ENCODE peak calls at places on chromosomes 12 and 14, in seven cellular contexts. W, F, O, S, E, Y and A are unnamed samples.

GRCh38 chr12:108307006-108307405 is 32.1 kb downstream of the CMKLR1 start:
- DNase-seq in W (no peak), F (peak), O (no peak), S (no peak), E (no peak), Y (no peak), A (no peak)

GRCh38 chr12:99605-100004 is 33.0 kb downstream of the IQSEC3 start:
- DNase-seq in W (no peak), F (peak), O (no peak), S (peak), E (peak), Y (no peak), A (no peak)

GRCh38 chr14:104390941-104391901 is 188.3 kb upstream of the C14orf180 start:
- DNase-seq in W (no peak), F (no peak), O (no peak), S (no peak), E (no peak), Y (no peak), A (no peak)

GRCh38 chr12:104715562-104716182 is 242.4 kb downstream of the SLC41A2 start:
- DNase-seq in W (no peak), F (no peak), O (peak), S (no peak), E (no peak), Y (no peak), A (no peak)

GRCh38 chr14:41663478-41663845 is 56.8 kb downstream of the LRFN5 start:
- DNase-seq in W (no peak), F (peak), O (no peak), S (no peak), E (no peak), Y (peak), A (no peak)

GRCh38 chr14:75804570-75805275 is 143.7 kb downstream of the TTLL5 start:
- DNase-seq in W (no peak), F (no peak), O (no peak), S (no peak), E (no peak), Y (no peak), A (no peak)

GRCh38 chr12:85029456-85029855 is 6.6 kb downstream of the TSPAN19 start:
- DNase-seq in W (peak), F (peak), O (peak), S (peak), E (peak), Y (peak), A (peak)

GRCh38 chr12:128968668-128969067 is 115.4 kb downstream of the GLT1D1 start:
- DNase-seq in W (no peak), F (no peak), O (no peak), S (no peak), E (no peak), Y (no peak), A (no peak)

GRCh38 chr12:104974626-104975290 is 11.4 kb upstream of the NOPCHAP1 start:
- DNase-seq in W (peak), F (peak), O (peak), S (no peak), E (no peak), Y (peak), A (no peak)

GRCh38 chr12:130916251-130916911 is 37.3 kb upstream of the ADGRD1 start:
- DNase-seq in W (no peak), F (peak), O (peak), S (peak), E (peak), Y (peak), A (peak)

GRCh38 chr12:68378859-68379628 is 46.9 kb upstream of the MDM1 start:
- DNase-seq in W (no peak), F (peak), O (no peak), S (no peak), E (peak), Y (peak), A (no peak)

GRCh38 chr14:61530896-61531295 is 164.4 kb upstream of the HIF1A start:
- DNase-seq in W (no peak), F (no peak), O (no peak), S (no peak), E (no peak), Y (no peak), A (no peak)

GRCh38 chr12:57615637-57616036 is 4.4 kb downstream of the ARHGEF25 start:
- DNase-seq in W (no peak), F (no peak), O (no peak), S (no peak), E (no peak), Y (no peak), A (no peak)

GRCh38 chr12:108430245-108430644 is 84.8 kb upstream of the FICD start:
- DNase-seq in W (no peak), F (peak), O (no peak), S (no peak), E (no peak), Y (no peak), A (no peak)

GRCh38 chr12:48063530-48063929 is 42.3 kb downstream of the SENP1 start:
- DNase-seq in W (no peak), F (no peak), O (no peak), S (no peak), E (no peak), Y (no peak), A (no peak)

GRCh38 chr12:132447327-132447720 is 42.6 kb upstream of the FBRSL1 start:
- DNase-seq in W (no peak), F (no peak), O (no peak), S (no peak), E (no peak), Y (no peak), A (no peak)

GRCh38 chr14:96997996-96998395 is 200.8 kb downstream of the VRK1 start:
- DNase-seq in W (no peak), F (no peak), O (no peak), S (no peak), E (no peak), Y (no peak), A (no peak)

GRCh38 chr12:58386136-58386535 is 444.8 kb downstream of the ATP23 start:
- DNase-seq in W (no peak), F (no peak), O (no peak), S (peak), E (no peak), Y (no peak), A (no peak)

GRCh38 chr14:68916358-68916757 is 62.7 kb downstream of the ACTN1 start:
- DNase-seq in W (no peak), F (no peak), O (no peak), S (no peak), E (no peak), Y (no peak), A (no peak)

GRCh38 chr12:124595444-124595843 is 28.0 kb upstream of the NCOR2 start:
- DNase-seq in W (no peak), F (peak), O (no peak), S (no peak), E (no peak), Y (no peak), A (no peak)

GRCh38 chr14:33362934-33363333 is 424.3 kb downstream of the NPAS3 start:
- DNase-seq in W (no peak), F (no peak), O (no peak), S (no peak), E (no peak), Y (no peak), A (no peak)
- TF ChIP-seq EZH2phosphoT487 in W (no peak), F (no peak), O (no peak), S (no peak), E (no peak), Y (no peak), A (no peak)

GRCh38 chr14:22106700-22107697 is 433.4 kb upstream of the OR4E1 start:
- DNase-seq in W (no peak), F (no peak), O (no peak), S (no peak), E (no peak), Y (no peak), A (no peak)
- TF ChIP-seq EZH2phosphoT487 in W (no peak), F (no peak), O (no peak), S (no peak), E (no peak), Y (no peak), A (no peak)

DNA sequence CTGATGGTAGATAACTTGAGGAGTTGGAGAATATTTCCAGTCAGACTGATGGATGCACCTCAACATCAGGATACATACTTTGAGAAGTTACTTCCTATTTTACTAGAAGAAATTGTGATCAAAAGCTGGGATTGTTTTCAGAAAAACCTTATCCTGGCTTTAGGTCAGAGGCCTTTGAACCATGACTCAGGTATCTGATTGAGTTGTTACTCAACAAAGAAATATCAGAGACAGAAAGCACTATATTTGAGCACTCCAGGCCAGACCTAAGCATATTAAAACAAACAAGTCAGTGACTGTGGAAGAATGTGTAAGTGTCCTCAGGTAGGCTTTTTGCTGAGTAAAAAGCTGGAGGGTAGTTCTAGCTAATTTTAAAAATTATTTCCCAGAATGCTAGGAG is 790.0 kb downstream of the TMTC2 start:
- DNase-seq in W (no peak), F (no peak), O (no peak), S (no peak), E (no peak), Y (peak), A (no peak)
- TF ChIP-seq EZH2phosphoT487 in W (no peak), F (no peak), O (no peak), S (no peak), E (no peak), Y (no peak), A (no peak)

GRCh38 chr12:53098354-53098981 is 1.0 kb downstream of the IGFBP6 start:
- DNase-seq in W (peak), F (peak), O (no peak), S (peak), E (no peak), Y (peak), A (peak)
- TF ChIP-seq EZH2phosphoT487 in W (no peak), F (no peak), O (no peak), S (no peak), E (no peak), Y (no peak), A (no peak)

GRCh38 chr12:11729008-11729407 is 79.5 kb downstream of the ETV6 start:
- DNase-seq in W (peak), F (no peak), O (peak), S (no peak), E (no peak), Y (peak), A (no peak)
- TF ChIP-seq EZH2phosphoT487 in W (no peak), F (no peak), O (no peak), S (no peak), E (no peak), Y (no peak), A (no peak)

GRCh38 chr12:32533971-32534590 is 134.7 kb downstream of the FGD4 start:
- DNase-seq in W (peak), F (peak), O (peak), S (peak), E (peak), Y (peak), A (peak)

GRCh38 chr12:32534698-32535097 is 135.3 kb downstream of the FGD4 start:
- DNase-seq in W (no peak), F (peak), O (no peak), S (no peak), E (no peak), Y (no peak), A (no peak)

GRCh38 chr12:32536000-32536345 is 136.6 kb downstream of the FGD4 start:
- DNase-seq in W (no peak), F (no peak), O (no peak), S (no peak), E (no peak), Y (no peak), A (no peak)

GRCh38 chr12:32532951-32533350 is 133.6 kb downstream of the FGD4 start:
- DNase-seq in W (peak), F (no peak), O (peak), S (no peak), E (no peak), Y (no peak), A (no peak)

GRCh38 chr12:32535260-32535999 is 136.1 kb downstream of the FGD4 start:
- DNase-seq in W (peak), F (peak), O (peak), S (peak), E (peak), Y (peak), A (no peak)
- TF ChIP-seq EZH2phosphoT487 in W (no peak), F (no peak), O (no peak), S (no peak), E (no peak), Y (no peak), A (no peak)

GRCh38 chr12:26153421-26154154 is 28.8 kb upstream of the BHLHE41 start:
- DNase-seq in W (peak), F (peak), O (no peak), S (no peak), E (peak), Y (peak), A (peak)
- TF ChIP-seq EZH2phosphoT487 in W (no peak), F (no peak), O (no peak), S (no peak), E (no peak), Y (no peak), A (no peak)

GRCh38 chr12:87152841-87153528 is 876.2 kb downstream of the C12orf50 start:
- DNase-seq in W (no peak), F (no peak), O (no peak), S (no peak), E (no peak), Y (no peak), A (no peak)

GRCh38 chr12:87155616-87156015 is 873.6 kb downstream of the C12orf50 start:
- DNase-seq in W (no peak), F (peak), O (no peak), S (no peak), E (no peak), Y (peak), A (no peak)

GRCh38 chr12:87163122-87163521 is 866.1 kb downstream of the C12orf50 start:
- DNase-seq in W (no peak), F (no peak), O (no peak), S (no peak), E (no peak), Y (no peak), A (no peak)

GRCh38 chr12:87160848-87161601 is 868.2 kb downstream of the C12orf50 start:
- DNase-seq in W (no peak), F (peak), O (no peak), S (no peak), E (no peak), Y (peak), A (no peak)

GRCh38 chr12:87157791-87158190 is 871.4 kb downstream of the C12orf50 start:
- DNase-seq in W (no peak), F (peak), O (no peak), S (peak), E (peak), Y (peak), A (no peak)
- TF ChIP-seq EZH2phosphoT487 in W (no peak), F (no peak), O (no peak), S (no peak), E (no peak), Y (no peak), A (no peak)

GRCh38 chr14:53109688-53110041 is 43.5 kb downstream of the DDHD1 start:
- DNase-seq in W (no peak), F (no peak), O (no peak), S (no peak), E (no peak), Y (no peak), A (no peak)
- TF ChIP-seq EZH2phosphoT487 in W (no peak), F (no peak), O (no peak), S (no peak), E (no peak), Y (no peak), A (no peak)

GRCh38 chr12:25692115-25693035 is 139.3 kb upstream of the LMNTD1 start:
- DNase-seq in W (no peak), F (peak), O (no peak), S (peak), E (peak), Y (no peak), A (no peak)

GRCh38 chr12:25690996-25691864 is 138.1 kb upstream of the LMNTD1 start:
- DNase-seq in W (no peak), F (no peak), O (no peak), S (peak), E (no peak), Y (no peak), A (no peak)

GRCh38 chr12:25691865-25692114 is 138.7 kb upstream of the LMNTD1 start:
- DNase-seq in W (no peak), F (no peak), O (no peak), S (no peak), E (no peak), Y (no peak), A (no peak)

GRCh38 chr12:25689996-25690501 is 137.0 kb upstream of the LMNTD1 start:
- DNase-seq in W (no peak), F (peak), O (no peak), S (no peak), E (peak), Y (no peak), A (no peak)

DNA sequence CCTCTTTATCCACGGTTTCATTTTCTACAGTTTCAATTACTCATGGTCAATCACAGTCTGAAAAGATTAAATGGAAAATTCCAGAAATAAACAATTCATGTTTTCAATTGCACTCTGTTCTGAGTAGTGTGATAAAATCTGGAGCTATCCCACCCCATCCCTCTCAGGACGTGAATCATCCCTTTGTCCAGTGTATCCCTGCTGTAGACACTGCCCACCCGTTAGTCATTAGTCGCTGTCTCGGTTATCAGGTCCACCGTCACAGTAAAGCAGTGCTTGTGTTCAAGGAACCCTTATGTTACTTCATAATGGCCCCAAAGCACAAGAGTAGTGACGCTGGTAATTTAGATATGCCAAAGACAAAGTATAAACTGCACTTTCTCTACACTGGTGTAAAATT is 141.0 kb upstream of the LMNTD1 start:
- DNase-seq in W (no peak), F (peak), O (no peak), S (no peak), E (peak), Y (peak), A (no peak)
- TF ChIP-seq EZH2phosphoT487 in W (no peak), F (no peak), O (no peak), S (no peak), E (no peak), Y (no peak), A (no peak)